ENCODE peak calls at places on chromosomes 13 and 19, in four cellular contexts. U, Y, J and N are unnamed samples.

GRCh38 chr19:15195381-15195964 is 5.3 kb downstream of the NOTCH3 start:
- DNase-seq in U (peak; percentile 93), Y (peak; percentile 59), J (no peak), N (no peak)

GRCh38 chr13:53142301-53142700 is 113.7 kb downstream of the OLFM4 start:
- DNase-seq in U (no peak), Y (no peak), J (no peak), N (no peak)

GRCh38 chr19:44856438-44857083 is 10.5 kb downstream of the NECTIN2 start:
- DNase-seq in U (no peak), Y (peak; percentile 56), J (no peak), N (no peak)

GRCh38 chr19:47228168-47228936 is 2.6 kb downstream of the BBC3 start:
- DNase-seq in U (peak; percentile 64), Y (peak; percentile 45), J (peak; percentile 79), N (peak; percentile 75)

GRCh38 chr19:13441810-13442512 is 64.3 kb downstream of the CACNA1A start:
- DNase-seq in U (peak; percentile 91), Y (peak; percentile 17), J (peak; percentile 50), N (peak; percentile 53)

GRCh38 chr19:45752639-45753038 is 16.4 kb downstream of the SIX5 start:
- DNase-seq in U (no peak), Y (no peak), J (no peak), N (no peak)

GRCh38 chr19:41555752-41556151 is 20.2 kb upstream of the CEACAM21 start:
- DNase-seq in U (no peak), Y (no peak), J (no peak), N (no peak)

GRCh38 chr19:15180451-15181390 is 20.1 kb downstream of the NOTCH3 start:
- DNase-seq in U (peak; percentile 47), Y (peak; percentile 72), J (peak; percentile 72), N (peak; percentile 74)

GRCh38 chr13:111005808-111006494 is 91.1 kb upstream of the ANKRD10 start:
- DNase-seq in U (no peak), Y (peak; percentile 84), J (no peak), N (peak; percentile 33)

GRCh38 chr13:34935841-34936240 is 6.2 kb upstream of the NBEA start:
- DNase-seq in U (no peak), Y (no peak), J (no peak), N (no peak)

GRCh38 chr13:25890671-25891212 is 161.1 kb downstream of the SHISA2 start:
- DNase-seq in U (no peak), Y (no peak), J (no peak), N (no peak)

GRCh38 chr13:112901951-112902651 is 66.9 kb upstream of the MCF2L start:
- DNase-seq in U (no peak), Y (no peak), J (peak; percentile 41), N (no peak)

GRCh38 chr19:46988614-46989230 is 30.9 kb upstream of the NPAS1 start:
- DNase-seq in U (no peak), Y (no peak), J (no peak), N (no peak)

GRCh38 chr13:40433577-40433976 is 232.9 kb downstream of the FOXO1 start:
- DNase-seq in U (no peak), Y (no peak), J (peak; percentile 83), N (peak; percentile 43)

GRCh38 chr13:109990296-109990695 is 203.9 kb upstream of the IRS2 start:
- DNase-seq in U (no peak), Y (no peak), J (no peak), N (no peak)

GRCh38 chr19:54345938-54346386 is 7.0 kb upstream of the LILRA4 start:
- DNase-seq in U (no peak), Y (no peak), J (peak; percentile 66), N (peak; percentile 23)

GRCh38 chr13:50909605-50910482 is at the start of gene RNASEH2B:
- DNase-seq in U (peak; percentile 81), Y (peak; percentile 63), J (peak; percentile 84), N (peak; percentile 84)

GRCh38 chr13:46556380-46556779 is 3.4 kb downstream of the LRCH1 start:
- DNase-seq in U (no peak), Y (no peak), J (peak; percentile 56), N (no peak)

GRCh38 chr19:14676762-14677161 is 2.1 kb upstream of the ADGRE3 start:
- DNase-seq in U (no peak), Y (no peak), J (no peak), N (no peak)

GRCh38 chr13:51223284-51224270 is 1.4 kb downstream of the FAM124A start:
- DNase-seq in U (peak; percentile 74), Y (no peak), J (no peak), N (no peak)

GRCh38 chr13:95754069-95754468 is 77.1 kb downstream of the DNAJC3 start:
- DNase-seq in U (no peak), Y (no peak), J (no peak), N (no peak)

GRCh38 chr19:10800488-10800887 is 35.5 kb downstream of the TMED1 start:
- DNase-seq in U (no peak), Y (no peak), J (no peak), N (no peak)

GRCh38 chr19:10797078-10797477 is 38.9 kb downstream of the TMED1 start:
- DNase-seq in U (no peak), Y (no peak), J (no peak), N (no peak)

GRCh38 chr19:10802479-10802878 is 33.5 kb downstream of the TMED1 start:
- DNase-seq in U (no peak), Y (no peak), J (no peak), N (no peak)

GRCh38 chr19:10796653-10797052 is 39.4 kb downstream of the TMED1 start:
- DNase-seq in U (no peak), Y (no peak), J (no peak), N (no peak)

GRCh38 chr19:10797541-10798256 is 38.3 kb downstream of the TMED1 start:
- DNase-seq in U (no peak), Y (no peak), J (peak; percentile 66), N (no peak)
- H3K4me3 ChIP-seq in U (no peak overlapping the region), Y (no peak overlapping the region), J (no peak overlapping the region), N (no peak overlapping the region)

GRCh38 chr13:49629947-49630346 is 1.6 kb downstream of the ARL11 start:
- DNase-seq in U (no peak), Y (no peak), J (peak; percentile 1), N (no peak)
- H3K4me1 ChIP-seq in U (peaks cover 5% of the 10 kb centered on the region), Y (no peaks in the 10 kb centered on the region), J (no peaks in the 10 kb centered on the region), N (peaks cover 5% of the 10 kb centered on the region)

GRCh38 chr19:36031308-36031707 is 1.4 kb downstream of the CLIP3 start:
- DNase-seq in U (no peak), Y (no peak), J (no peak), N (no peak)

GRCh38 chr19:36030264-36031148 is 2.2 kb downstream of the CLIP3 start:
- DNase-seq in U (no peak), Y (no peak), J (no peak), N (no peak)

GRCh38 chr19:36028313-36029041 is 4.2 kb downstream of the CLIP3 start:
- DNase-seq in U (no peak), Y (no peak), J (no peak), N (no peak)

GRCh38 chr19:36027696-36028095 is 5.0 kb downstream of the CLIP3 start:
- DNase-seq in U (no peak), Y (no peak), J (no peak), N (no peak)

GRCh38 chr19:36032251-36033104 is at the start of gene CLIP3:
- DNase-seq in U (peak; percentile 91), Y (no peak), J (peak; percentile 57), N (peak; percentile 56)
- TF ChIP-seq CTCF in U (peak; percentile 7), Y (no peak), J (no peak), N (no peak)

GRCh38 chr19:39411006-39411831 is 1.2 kb upstream of the PLEKHG2 start:
- DNase-seq in U (no peak), Y (peak; percentile 75), J (peak; percentile 88), N (peak; percentile 81)
- H3K4me3 ChIP-seq in U (peak overlapping the region; percentile 57), Y (no peak overlapping the region), J (peak overlapping the region; percentile 96), N (peak overlapping the region; percentile 9)

DNA sequence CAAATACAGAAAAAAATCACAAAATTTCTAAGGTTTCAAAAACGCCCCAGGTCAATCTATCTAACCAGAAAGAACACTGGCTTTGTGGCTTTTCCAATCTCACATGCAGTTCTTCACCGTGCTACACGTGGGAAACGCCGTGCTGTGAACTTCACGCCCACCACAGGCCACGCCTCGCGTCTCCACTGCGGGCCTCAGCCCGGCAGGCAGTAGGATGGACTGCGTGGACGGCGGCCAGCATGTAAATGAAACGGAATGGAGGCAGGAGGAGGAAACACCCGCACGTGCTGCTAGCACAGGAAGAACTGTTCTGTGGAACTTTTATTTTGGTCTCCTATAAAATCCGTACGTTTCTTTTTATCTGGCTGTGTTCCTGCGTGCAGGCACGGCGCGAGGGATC is 23.8 kb downstream of the ZNF787 start:
- DNase-seq in U (no peak), Y (no peak), J (no peak), N (no peak)
- H3K4me1 ChIP-seq in U (no peaks in the 10 kb centered on the region), Y (no peaks in the 10 kb centered on the region), J (no peaks in the 10 kb centered on the region), N (no peaks in the 10 kb centered on the region)